ENCODE peak calls at places on chromosome 22, in four cellular contexts. One of them, this sample, is unnamed.
A peak's percentile ranks its signal among the peaks of the same experiment; 100 is the strongest.

GRCh38 chr22:27774200-27774599 is 27.4 kb downstream of the MN1 start:
- DNase-seq in fibroblast of the aortic adventitia: no peak
- DNase-seq in transverse colon: no peak
- DNase-seq in GM10248: no peak
- DNase-seq in this sample: no peak

GRCh38 chr22:37254206-37254866 is 10.3 kb upstream of the RAC2 start:
- DNase-seq in fibroblast of the aortic adventitia: peak; percentile 78
- DNase-seq in transverse colon: no peak
- DNase-seq in GM10248: no peak
- DNase-seq in this sample: no peak

GRCh38 chr22:27269751-27270586 is 531.6 kb downstream of the MN1 start:
- DNase-seq in fibroblast of the aortic adventitia: no peak
- DNase-seq in transverse colon: no peak
- DNase-seq in GM10248: no peak
- DNase-seq in this sample: no peak

GRCh38 chr22:45671051-45671782 is 417 bp upstream of the ATXN10 start:
- DNase-seq in fibroblast of the aortic adventitia: peak; percentile 62
- DNase-seq in transverse colon: peak; percentile 16
- DNase-seq in GM10248: no peak
- DNase-seq in this sample: peak; percentile 16

GRCh38 chr22:44407404-44408226 is 90.4 kb downstream of the RTL6 start:
- DNase-seq in fibroblast of the aortic adventitia: no peak
- DNase-seq in transverse colon: no peak
- DNase-seq in GM10248: no peak
- DNase-seq in this sample: no peak

GRCh38 chr22:28009272-28009827 is 90.3 kb upstream of the PITPNB start:
- DNase-seq in fibroblast of the aortic adventitia: peak; percentile 86
- DNase-seq in transverse colon: peak; percentile 76
- DNase-seq in GM10248: peak; percentile 90
- DNase-seq in this sample: peak; percentile 79

GRCh38 chr22:18024276-18024939 is at the start of gene MICAL3:
- DNase-seq in fibroblast of the aortic adventitia: peak; percentile 58
- DNase-seq in transverse colon: peak; percentile 75
- DNase-seq in GM10248: peak; percentile 87
- DNase-seq in this sample: peak; percentile 60

GRCh38 chr22:46865052-46865434 is 102.6 kb downstream of the TBC1D22A start:
- DNase-seq in fibroblast of the aortic adventitia: no peak
- DNase-seq in transverse colon: peak; percentile 19
- DNase-seq in GM10248: no peak
- DNase-seq in this sample: no peak

GRCh38 chr22:44889233-44889878 is 120.4 kb downstream of the PHF21B start:
- DNase-seq in fibroblast of the aortic adventitia: no peak
- DNase-seq in transverse colon: no peak
- DNase-seq in GM10248: no peak
- DNase-seq in this sample: no peak

GRCh38 chr22:44245438-44245837 is 64.7 kb downstream of the PARVG start:
- DNase-seq in fibroblast of the aortic adventitia: no peak
- DNase-seq in transverse colon: no peak
- DNase-seq in GM10248: no peak
- DNase-seq in this sample: no peak

GRCh38 chr22:17785185-17786184 is 11.2 kb upstream of the BID start:
- DNase-seq in fibroblast of the aortic adventitia: no peak
- DNase-seq in transverse colon: peak; percentile 84
- DNase-seq in GM10248: no peak
- DNase-seq in this sample: no peak

GRCh38 chr22:46050451-46050845 is 73.5 kb upstream of the WNT7B start:
- DNase-seq in fibroblast of the aortic adventitia: no peak
- DNase-seq in transverse colon: peak; percentile 6
- DNase-seq in GM10248: no peak
- DNase-seq in this sample: no peak

GRCh38 chr22:21105294-21105693 is 59.5 kb downstream of the LRRC74B start:
- DNase-seq in fibroblast of the aortic adventitia: no peak
- DNase-seq in transverse colon: no peak
- DNase-seq in GM10248: no peak
- DNase-seq in this sample: no peak

GRCh38 chr22:43707650-43708049 is 104.5 kb downstream of the EFCAB6 start:
- DNase-seq in fibroblast of the aortic adventitia: no peak
- DNase-seq in transverse colon: no peak
- DNase-seq in GM10248: no peak
- DNase-seq in this sample: no peak

GRCh38 chr22:32572741-32573140 is 98.1 kb downstream of the FBXO7 start:
- DNase-seq in fibroblast of the aortic adventitia: no peak
- DNase-seq in transverse colon: no peak
- DNase-seq in GM10248: no peak
- DNase-seq in this sample: no peak

GRCh38 chr22:19912236-19912999 is 29.2 kb upstream of the COMT start:
- DNase-seq in fibroblast of the aortic adventitia: no peak
- DNase-seq in transverse colon: no peak
- DNase-seq in GM10248: no peak
- DNase-seq in this sample: no peak

GRCh38 chr22:20154602-20155183 is 3.8 kb upstream of the CCDC188 start:
- DNase-seq in fibroblast of the aortic adventitia: no peak
- DNase-seq in transverse colon: no peak
- DNase-seq in GM10248: no peak
- DNase-seq in this sample: peak; percentile 23

GRCh38 chr22:35893698-35894097 is 134.9 kb downstream of the RBFOX2 start:
- DNase-seq in fibroblast of the aortic adventitia: no peak
- DNase-seq in transverse colon: no peak
- DNase-seq in GM10248: no peak
- DNase-seq in this sample: no peak

GRCh38 chr22:47160781-47161520 is 398.5 kb downstream of the TBC1D22A start:
- DNase-seq in fibroblast of the aortic adventitia: no peak
- DNase-seq in transverse colon: peak; percentile 1
- DNase-seq in GM10248: no peak
- DNase-seq in this sample: no peak

GRCh38 chr22:44620129-44620840 is 81.7 kb upstream of the PRR5 start:
- DNase-seq in fibroblast of the aortic adventitia: peak; percentile 45
- DNase-seq in transverse colon: peak; percentile 64
- DNase-seq in GM10248: peak; percentile 53
- DNase-seq in this sample: peak; percentile 71

GRCh38 chr22:37654556-37655251 is 3.8 kb upstream of the PDXP start:
- DNase-seq in fibroblast of the aortic adventitia: no peak
- DNase-seq in transverse colon: peak; percentile 83
- DNase-seq in GM10248: no peak
- DNase-seq in this sample: no peak

GRCh38 chr22:37065961-37066360 is 14.4 kb downstream of the KCTD17 start:
- DNase-seq in fibroblast of the aortic adventitia: no peak
- DNase-seq in transverse colon: no peak
- DNase-seq in GM10248: no peak
- DNase-seq in this sample: no peak

GRCh38 chr22:28942801-28943500 is 59.6 kb downstream of the ZNRF3 start:
- DNase-seq in fibroblast of the aortic adventitia: no peak
- DNase-seq in transverse colon: no peak
- DNase-seq in GM10248: no peak
- DNase-seq in this sample: peak; percentile 45

GRCh38 chr22:22558972-22559603 is at the start of gene PRAME:
- DNase-seq in fibroblast of the aortic adventitia: peak; percentile 13
- DNase-seq in transverse colon: peak; percentile 72
- DNase-seq in GM10248: peak; percentile 87
- DNase-seq in this sample: peak; percentile 80

GRCh38 chr22:23889620-23890019 is 4.6 kb upstream of the MIF start:
- DNase-seq in fibroblast of the aortic adventitia: no peak
- DNase-seq in transverse colon: no peak
- DNase-seq in GM10248: no peak
- DNase-seq in this sample: no peak

GRCh38 chr22:23892626-23893445 is 1.3 kb upstream of the MIF start:
- DNase-seq in fibroblast of the aortic adventitia: no peak
- DNase-seq in transverse colon: no peak
- DNase-seq in GM10248: no peak
- DNase-seq in this sample: no peak

GRCh38 chr22:23891726-23892125 is 2.5 kb upstream of the MIF start:
- DNase-seq in fibroblast of the aortic adventitia: no peak
- DNase-seq in transverse colon: no peak
- DNase-seq in GM10248: no peak
- DNase-seq in this sample: no peak

GRCh38 chr22:23892130-23892529 is 2.1 kb upstream of the MIF start:
- DNase-seq in fibroblast of the aortic adventitia: no peak
- DNase-seq in transverse colon: no peak
- DNase-seq in GM10248: no peak
- DNase-seq in this sample: no peak

GRCh38 chr22:23888615-23889401 is 5.4 kb upstream of the MIF start:
- DNase-seq in fibroblast of the aortic adventitia: peak; percentile 54
- DNase-seq in transverse colon: no peak
- DNase-seq in GM10248: no peak
- DNase-seq in this sample: no peak
- TF ChIP-seq CTCF in fibroblast of the aortic adventitia: peak; percentile 30
- TF ChIP-seq CTCF in transverse colon: no peak
- TF ChIP-seq CTCF in GM10248: no peak
- TF ChIP-seq CTCF in this sample: no peak

DNA sequence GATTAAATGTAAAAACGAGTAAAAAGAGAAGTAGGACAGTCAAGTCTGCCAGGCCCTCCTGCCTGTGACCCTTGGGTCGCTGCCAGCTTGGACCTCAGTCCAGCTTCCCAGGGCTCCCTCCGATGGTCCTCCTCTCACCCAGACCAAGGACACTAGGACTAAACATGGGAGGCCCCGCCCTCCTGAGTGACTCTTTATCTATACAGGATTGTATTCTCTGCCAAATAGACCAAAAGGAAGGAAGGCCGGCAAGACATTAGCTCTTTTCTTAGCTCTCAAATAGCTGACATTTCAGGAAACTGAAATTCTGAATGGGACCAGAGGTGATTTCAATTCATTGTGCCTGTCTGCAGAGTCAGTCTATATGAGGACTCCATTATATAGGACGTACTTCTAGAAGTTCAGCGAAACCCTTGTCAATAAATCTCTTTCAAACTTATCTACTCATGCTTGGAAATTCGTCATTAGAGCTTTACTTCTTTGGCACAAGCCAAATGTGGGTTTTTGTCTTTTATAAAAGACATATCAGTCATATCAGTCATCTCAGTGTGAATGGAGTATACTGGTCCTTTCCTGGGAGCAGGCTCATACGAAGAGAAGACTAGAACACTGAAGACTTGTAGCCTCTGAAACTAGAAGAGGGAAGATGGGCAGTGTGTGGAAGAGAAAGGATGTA is 28.5 kb downstream of the ADORA2A start:
- DNase-seq in fibroblast of the aortic adventitia: peak; percentile 20
- DNase-seq in transverse colon: no peak
- DNase-seq in GM10248: no peak
- DNase-seq in this sample: no peak
- TF ChIP-seq CTCF in fibroblast of the aortic adventitia: no peak
- TF ChIP-seq CTCF in transverse colon: no peak
- TF ChIP-seq CTCF in GM10248: no peak
- TF ChIP-seq CTCF in this sample: no peak

DNA sequence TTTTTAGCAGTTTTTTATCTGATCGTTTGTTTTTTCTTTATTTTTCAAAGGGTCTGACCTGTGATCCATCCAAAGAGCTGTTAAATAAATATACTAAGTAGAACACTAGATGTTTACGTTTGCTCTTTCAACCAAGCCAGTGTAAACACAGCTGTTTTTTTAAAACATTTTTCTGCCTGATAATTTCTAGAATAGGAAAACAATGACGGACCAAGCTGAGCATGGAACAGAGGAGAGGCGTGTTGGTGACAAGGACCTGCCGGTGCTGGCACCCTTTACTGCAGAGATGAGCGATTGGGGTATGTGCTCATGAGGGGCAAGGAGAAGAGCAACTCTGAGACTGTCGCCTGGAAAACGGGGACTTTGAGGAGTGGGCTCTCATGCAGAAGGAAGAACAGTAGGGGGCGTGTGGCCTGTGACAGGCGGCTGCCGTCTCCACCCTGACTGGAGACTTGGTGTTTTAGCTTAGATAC is 28.6 kb upstream of the PANX2 start:
- DNase-seq in fibroblast of the aortic adventitia: no peak
- DNase-seq in transverse colon: no peak
- DNase-seq in GM10248: no peak
- DNase-seq in this sample: peak; percentile 32
- TF ChIP-seq CTCF in fibroblast of the aortic adventitia: no peak
- TF ChIP-seq CTCF in transverse colon: no peak
- TF ChIP-seq CTCF in GM10248: no peak
- TF ChIP-seq CTCF in this sample: peak; percentile 52

GRCh38 chr22:42664976-42665831 is 16.0 kb upstream of the CYB5R3 start:
- DNase-seq in fibroblast of the aortic adventitia: no peak
- DNase-seq in transverse colon: no peak
- DNase-seq in GM10248: no peak
- DNase-seq in this sample: no peak

GRCh38 chr22:42656578-42656977 is 7.4 kb upstream of the CYB5R3 start:
- DNase-seq in fibroblast of the aortic adventitia: no peak
- DNase-seq in transverse colon: no peak
- DNase-seq in GM10248: no peak
- DNase-seq in this sample: no peak

DNA sequence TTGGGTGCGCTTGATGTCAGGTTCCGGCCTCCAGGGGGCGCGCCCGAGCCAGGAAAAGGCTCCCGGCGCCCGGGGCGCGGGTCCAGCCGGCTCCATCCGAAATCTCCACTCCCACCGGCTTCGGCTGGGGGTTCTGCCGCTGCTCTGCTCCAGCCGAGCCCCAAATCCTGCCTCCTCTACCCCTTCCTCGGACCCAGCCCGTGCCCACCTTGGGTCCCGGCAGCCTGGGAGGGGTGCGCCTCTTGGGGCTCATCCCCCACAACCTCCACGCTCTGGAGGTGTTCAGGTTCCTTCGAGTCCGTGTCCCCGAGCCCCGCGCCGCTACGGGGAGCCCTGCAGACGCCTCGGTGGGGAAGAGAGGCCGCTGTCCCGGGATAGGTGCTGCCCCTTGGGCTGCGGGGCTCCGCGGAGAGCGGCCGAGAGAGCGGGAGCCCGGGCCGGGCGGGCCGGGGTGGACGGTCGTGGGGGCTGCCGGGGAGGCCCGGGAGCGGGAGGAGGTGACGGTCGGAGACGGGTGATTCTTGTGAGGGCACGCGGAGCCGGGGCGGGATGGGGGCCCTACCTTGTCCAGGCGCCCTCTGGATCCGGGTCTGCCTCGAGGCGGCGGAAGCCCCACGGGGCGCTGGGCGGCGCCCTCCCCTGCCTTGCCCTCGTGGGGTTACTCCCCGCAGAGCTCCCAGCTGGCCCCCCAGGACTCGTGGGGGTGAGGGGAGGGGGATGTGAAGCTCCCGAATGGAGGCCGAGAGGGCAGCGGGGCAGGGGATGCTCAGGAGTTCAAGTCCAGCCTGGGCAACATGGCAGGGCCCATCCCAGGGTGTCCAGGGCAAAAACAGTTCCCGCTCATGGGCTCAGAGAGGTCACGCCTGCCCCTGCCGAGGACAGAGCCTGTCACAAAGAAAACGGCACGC is 13.2 kb upstream of the CYB5R3 start:
- DNase-seq in fibroblast of the aortic adventitia: peak; percentile 69
- DNase-seq in transverse colon: peak; percentile 87
- DNase-seq in GM10248: peak; percentile 86
- DNase-seq in this sample: peak; percentile 90
- TF ChIP-seq CTCF in fibroblast of the aortic adventitia: peak; percentile 82
- TF ChIP-seq CTCF in transverse colon: peak; percentile 83
- TF ChIP-seq CTCF in GM10248: peak; percentile 87
- TF ChIP-seq CTCF in this sample: peak; percentile 91

GRCh38 chr22:41946360-41947180 is at the start of gene CENPM:
- DNase-seq in fibroblast of the aortic adventitia: peak; percentile 90
- DNase-seq in transverse colon: peak; percentile 93
- DNase-seq in GM10248: peak; percentile 90
- DNase-seq in this sample: peak; percentile 91
- TF ChIP-seq CTCF in fibroblast of the aortic adventitia: peak; percentile 43
- TF ChIP-seq CTCF in transverse colon: peak; percentile 39
- TF ChIP-seq CTCF in GM10248: no peak
- TF ChIP-seq CTCF in this sample: peak; percentile 42

GRCh38 chr22:42114721-42115120 is 15.9 kb downstream of the CYP2D6 start:
- DNase-seq in fibroblast of the aortic adventitia: peak; percentile 32
- DNase-seq in transverse colon: no peak
- DNase-seq in GM10248: no peak
- DNase-seq in this sample: peak; percentile 43
- TF ChIP-seq CTCF in fibroblast of the aortic adventitia: peak; percentile 29
- TF ChIP-seq CTCF in transverse colon: no peak
- TF ChIP-seq CTCF in GM10248: no peak
- TF ChIP-seq CTCF in this sample: peak; percentile 41

This sample was measured in neural crest cell.